ENCODE peak calls at places on chromosomes 12 and 14, in six cellular contexts. H is T follicular helper cell, Q is GM03348, C is H9, G is progenitor cell of endocrine pancreas, J is A549. I is an unnamed sample.
A peak's percentile ranks its signal among the peaks of the same experiment; 100 is the strongest.

GRCh38 chr12:47954467-47955045 is 8.8 kb upstream of the TMEM106C start:
- DNase-seq in J (no peak), H (no peak), G (no peak), Q (no peak), C (no peak), I (no peak)

GRCh38 chr12:53182836-53183235 is 2.1 kb upstream of the CSAD start:
- DNase-seq in J (no peak), H (no peak), G (no peak), Q (no peak), C (no peak), I (no peak)

GRCh38 chr12:51357374-51358047 is 11.0 kb upstream of the CELA1 start:
- DNase-seq in H (no peak), C (no peak), Q (no peak), J (no peak), G (no peak), I (no peak)

GRCh38 chr14:79293482-79293881 is 917.8 kb downstream of the DIO2 start:
- DNase-seq in J (no peak), C (no peak), Q (no peak), G (no peak), H (no peak), I (no peak)

GRCh38 chr14:76926521-76927251 is 100.5 kb downstream of the LRRC74A start:
- DNase-seq in C (no peak), H (peak; percentile 78), Q (peak; percentile 83), G (no peak), J (no peak), I (no peak)

GRCh38 chr14:69360438-69361108 is 37.5 kb downstream of the ERH start:
- DNase-seq in H (no peak), J (no peak), C (no peak), Q (no peak), G (no peak), I (no peak)

GRCh38 chr12:105331805-105332251 is 1.3 kb downstream of the C12orf75 start:
- DNase-seq in Q (no peak), G (no peak), C (peak; percentile 48), J (no peak), H (no peak), I (peak; percentile 54)

GRCh38 chr12:124259168-124260066 is 35.5 kb upstream of the RFLNA start:
- DNase-seq in Q (no peak), J (no peak), C (no peak), G (no peak), H (no peak), I (no peak)

GRCh38 chr14:93045211-93045674 is 70.5 kb downstream of the ITPK1 start:
- DNase-seq in Q (no peak), J (no peak), H (no peak), C (peak; percentile 83), G (no peak), I (peak; percentile 87)

GRCh38 chr14:31934767-31935266 is 142.3 kb upstream of the ARHGAP5 start:
- DNase-seq in C (peak; percentile 85), J (peak; percentile 45), H (no peak), G (no peak), Q (peak; percentile 64), I (peak; percentile 89)

GRCh38 chr12:30796891-30797371 is 42.2 kb upstream of the CAPRIN2 start:
- DNase-seq in Q (peak; percentile 52), C (peak; percentile 66), G (no peak), J (peak; percentile 35), H (no peak), I (peak; percentile 78)

GRCh38 chr12:84910549-84911241 is 1.9 kb downstream of the SLC6A15 start:
- DNase-seq in Q (peak; percentile 5), J (no peak), H (no peak), G (no peak), C (peak; percentile 32), I (peak; percentile 59)

GRCh38 chr12:57491393-57492280 is 3.8 kb downstream of the MARS1 start:
- DNase-seq in C (no peak), H (no peak), J (peak; percentile 51), G (no peak), Q (no peak), I (peak; percentile 68)

GRCh38 chr14:69945905-69946304 is 66.7 kb downstream of the SMOC1 start:
- DNase-seq in C (no peak), Q (no peak), J (no peak), G (no peak), H (no peak), I (no peak)

GRCh38 chr12:19273482-19274330 is 144.2 kb downstream of the PLEKHA5 start:
- DNase-seq in H (peak; percentile 53), J (peak; percentile 55), Q (peak; percentile 87), C (no peak), G (no peak), I (peak; percentile 32)

GRCh38 chr12:104695453-104696148 is 238.9 kb downstream of the CHST11 start:
- DNase-seq in H (peak; percentile 61), C (no peak), Q (peak; percentile 27), J (no peak), G (no peak), I (no peak)

GRCh38 chr14:51118993-51119392 is 24.1 kb upstream of the TRIM9 start:
- DNase-seq in C (no peak), J (no peak), H (no peak), Q (no peak), G (no peak), I (no peak)

GRCh38 chr12:108468149-108468968 is 46.7 kb upstream of the FICD start:
- DNase-seq in J (peak; percentile 27), C (no peak), Q (peak; percentile 54), G (peak; percentile 33), H (no peak), I (peak; percentile 66)

GRCh38 chr12:113259499-113259953 is 38.3 kb downstream of the TPCN1 start:
- DNase-seq in G (no peak), H (no peak), C (no peak), J (no peak), Q (peak; percentile 65), I (peak; percentile 72)

GRCh38 chr12:4422985-4423384 is 22.6 kb downstream of the FGF6 start:
- DNase-seq in H (no peak), Q (no peak), G (no peak), C (no peak), J (no peak), I (no peak)

GRCh38 chr12:42641231-42641630 is 51.7 kb upstream of the PRICKLE1 start:
- DNase-seq in H (no peak), G (no peak), C (no peak), Q (no peak), J (no peak), I (no peak)

GRCh38 chr12:57128519-57129247 is 400 bp downstream of the LRP1 start:
- DNase-seq in Q (no peak), H (no peak), C (peak; percentile 69), J (no peak), G (no peak), I (peak; percentile 51)

GRCh38 chr12:56338643-56339422 is at the start of gene IL23A:
- DNase-seq in Q (no peak), J (no peak), H (peak; percentile 85), C (peak; percentile 81), G (no peak), I (no peak)

GRCh38 chr12:101414533-101415119 is 7.1 kb upstream of the ARL1 start:
- DNase-seq in C (peak; percentile 46), G (no peak), H (no peak), Q (peak; percentile 67), J (peak; percentile 60), I (peak; percentile 67)

GRCh38 chr12:50964432-50964831 is 12.1 kb downstream of the HIGD1C start:
- DNase-seq in C (no peak), H (no peak), G (no peak), Q (no peak), J (no peak), I (no peak)

GRCh38 chr12:111180830-111181726 is 187.8 kb downstream of the PHETA1 start:
- DNase-seq in J (no peak), G (no peak), Q (no peak), H (no peak), C (no peak), I (no peak)

GRCh38 chr12:123571343-123571813 is 13.0 kb upstream of the TMED2 start:
- DNase-seq in C (peak; percentile 72), H (no peak), G (no peak), Q (peak; percentile 74), J (peak; percentile 46), I (peak; percentile 65)

GRCh38 chr12:22978962-22979361 is 354.0 kb downstream of the ETNK1 start:
- DNase-seq in C (no peak), H (no peak), Q (peak; percentile 87), G (no peak), J (no peak), I (no peak)

GRCh38 chr12:63843613-63844390 is 698 bp upstream of the SRGAP1 start:
- DNase-seq in Q (peak; percentile 96), J (peak; percentile 92), H (peak; percentile 58), C (peak; percentile 96), G (peak; percentile 90), I (peak; percentile 95)

GRCh38 chr12:42213954-42214426 is 24.1 kb downstream of the YAF2 start:
- DNase-seq in H (no peak), J (no peak), Q (no peak), G (no peak), C (no peak), I (no peak)

GRCh38 chr14:105207996-105208737 is 27.1 kb upstream of the NUDT14 start:
- DNase-seq in G (no peak), H (no peak), C (no peak), Q (no peak), J (no peak), I (no peak)

GRCh38 chr12:11787921-11788849 is 138.7 kb downstream of the ETV6 start:
- DNase-seq in C (no peak), J (no peak), G (no peak), Q (no peak), H (no peak), I (no peak)

GRCh38 chr12:91074068-91074819 is 16.4 kb upstream of the KERA start:
- DNase-seq in C (no peak), G (no peak), J (no peak), Q (peak; percentile 4), H (no peak), I (no peak)